ENCODE peak calls at places on chromosomes 6 and 20, in six cellular contexts. T is stomach, I is H1, O is HCT116, K is upper lobe of left lung, A is breast epithelium. V is an unnamed sample.
A peak's percentile ranks its signal among the peaks of the same experiment; 100 is the strongest.

GRCh38 chr20:4455301-4455701 is 266.4 kb upstream of the PRND start:
- DNase-seq in T (no peak), I (no peak), O (peak; percentile 15), K (no peak), A (no peak), V (no peak)

GRCh38 chr20:56358600-56359211 is at the start of gene FAM210B:
- DNase-seq in T (peak; percentile 88), I (peak; percentile 72), O (peak; percentile 73), K (peak; percentile 93), A (peak; percentile 79), V (peak; percentile 96)

GRCh38 chr20:43940518-43941225 is 26.0 kb downstream of the TOX2 start:
- DNase-seq in T (no peak), I (no peak), O (no peak), K (no peak), A (no peak), V (no peak)

GRCh38 chr20:58649288-58650180 is 1.5 kb upstream of the STX16 start:
- DNase-seq in T (peak; percentile 34), I (no peak), O (no peak), K (peak; percentile 33), A (no peak), V (no peak)

GRCh38 chr6:158648682-158649131 is 1.1 kb upstream of the SYTL3 start:
- DNase-seq in T (peak; percentile 7), I (no peak), O (no peak), K (peak; percentile 17), A (no peak), V (no peak)

GRCh38 chr20:45300961-45301360 is 5.7 kb upstream of the RBPJL start:
- DNase-seq in T (no peak), I (no peak), O (peak; percentile 50), K (no peak), A (no peak), V (no peak)

GRCh38 chr20:32189691-32190607 is 17.6 kb downstream of the PLAGL2 start:
- DNase-seq in T (peak; percentile 57), I (no peak), O (no peak), K (peak; percentile 43), A (peak; percentile 70), V (peak; percentile 41)

GRCh38 chr6:169812257-169812644 is 60.8 kb downstream of the ERMARD start:
- DNase-seq in T (no peak), I (no peak), O (no peak), K (no peak), A (no peak), V (no peak)

GRCh38 chr20:11496382-11496781 is 421.3 kb upstream of the BTBD3 start:
- DNase-seq in T (no peak), I (no peak), O (no peak), K (no peak), A (no peak), V (no peak)

GRCh38 chr20:35226775-35227681 is 538 bp downstream of the MMP24 start:
- DNase-seq in T (peak; percentile 41), I (no peak), O (no peak), K (peak; percentile 28), A (no peak), V (no peak)

GRCh38 chr6:158003910-158004695 is 22.4 kb downstream of the SYNJ2 start:
- DNase-seq in T (no peak), I (no peak), O (no peak), K (no peak), A (no peak), V (no peak)

GRCh38 chr20:53904261-53904660 is 166.1 kb downstream of the BCAS1 start:
- DNase-seq in T (no peak), I (no peak), O (no peak), K (no peak), A (no peak), V (no peak)

GRCh38 chr6:138289739-138290138 is 71.4 kb upstream of the PBOV1 start:
- DNase-seq in T (peak; percentile 38), I (no peak), O (no peak), K (no peak), A (no peak), V (no peak)

GRCh38 chr6:118895241-118895561 is 1.2 kb downstream of the ASF1A start:
- DNase-seq in T (no peak), I (no peak), O (no peak), K (no peak), A (no peak), V (no peak)

GRCh38 chr20:38297916-38298674 is 5.9 kb upstream of the BPI start:
- DNase-seq in T (no peak), I (no peak), O (no peak), K (no peak), A (no peak), V (no peak)

GRCh38 chr6:144264270-144265060 is 20.7 kb upstream of the UTRN start:
- DNase-seq in T (no peak), I (no peak), O (peak; percentile 71), K (peak; percentile 49), A (peak; percentile 55), V (no peak)

GRCh38 chr6:29806387-29806786 is 21.2 kb upstream of the HLA-G start:
- DNase-seq in T (no peak), I (no peak), O (no peak), K (no peak), A (no peak), V (no peak)

GRCh38 chr6:83430606-83431544 is at the start of gene ME1:
- DNase-seq in T (peak; percentile 71), I (peak; percentile 36), O (peak; percentile 38), K (peak; percentile 91), A (no peak), V (peak; percentile 42)

GRCh38 chr6:4588581-4588980 is 187.6 kb upstream of the CDYL start:
- DNase-seq in T (no peak), I (no peak), O (no peak), K (no peak), A (no peak), V (no peak)

GRCh38 chr20:40945754-40946451 is 82.7 kb upstream of the TOP1 start:
- DNase-seq in T (peak; percentile 48), I (peak; percentile 36), O (peak; percentile 19), K (peak; percentile 37), A (no peak), V (peak; percentile 43)

GRCh38 chr20:5608448-5609161 is 141.6 kb upstream of the SHLD1 start:
- DNase-seq in T (no peak), I (no peak), O (no peak), K (no peak), A (no peak), V (no peak)

GRCh38 chr6:6825986-6826901 is 237.7 kb downstream of the LY86 start:
- DNase-seq in T (peak; percentile 66), I (no peak), O (no peak), K (peak; percentile 75), A (no peak), V (peak; percentile 56)
- TF ChIP-seq POLR2A in T (no peak), I (no peak), O (no peak), K (no peak), A (no peak), V (no peak)

GRCh38 chr6:17281100-17281496 is at the start of gene RBM24:
- DNase-seq in T (peak; percentile 61), I (no peak), O (peak; percentile 51), K (peak; percentile 39), A (peak; percentile 66), V (no peak)

GRCh38 chr6:17278289-17279061 is 2.7 kb upstream of the RBM24 start:
- DNase-seq in T (no peak), I (no peak), O (no peak), K (no peak), A (no peak), V (no peak)

GRCh38 chr6:17280138-17280537 is 1.0 kb upstream of the RBM24 start:
- DNase-seq in T (no peak), I (no peak), O (no peak), K (no peak), A (no peak), V (no peak)

GRCh38 chr6:17281497-17282481 is 628 bp downstream of the RBM24 start:
- DNase-seq in T (no peak), I (no peak), O (no peak), K (no peak), A (no peak), V (no peak)

GRCh38 chr6:17280552-17281090 is 540 bp upstream of the RBM24 start:
- DNase-seq in T (peak; percentile 30), I (no peak), O (no peak), K (no peak), A (no peak), V (no peak)
- TF ChIP-seq POLR2AphosphoS5 in T (no peak), I (no peak), O (no peak), K (no peak), A (no peak), V (no peak)

GRCh38 chr6:32971245-32971580 is 2.8 kb downstream of the BRD2 start:
- DNase-seq in T (no peak), I (no peak), O (no peak), K (no peak), A (no peak), V (no peak)

GRCh38 chr6:32969685-32970412 is 1.5 kb downstream of the BRD2 start:
- DNase-seq in T (peak; percentile 76), I (no peak), O (peak; percentile 82), K (peak; percentile 69), A (peak; percentile 67), V (no peak)

GRCh38 chr6:32968770-32969684 is 633 bp downstream of the BRD2 start:
- DNase-seq in T (peak; percentile 79), I (peak; percentile 90), O (peak; percentile 57), K (peak; percentile 74), A (peak; percentile 71), V (peak; percentile 71)

GRCh38 chr6:32971581-32972352 is 3.4 kb downstream of the BRD2 start:
- DNase-seq in T (peak; percentile 99), I (peak; percentile 98), O (peak; percentile 100), K (peak; percentile 100), A (peak; percentile 99), V (peak; percentile 77)

DNA sequence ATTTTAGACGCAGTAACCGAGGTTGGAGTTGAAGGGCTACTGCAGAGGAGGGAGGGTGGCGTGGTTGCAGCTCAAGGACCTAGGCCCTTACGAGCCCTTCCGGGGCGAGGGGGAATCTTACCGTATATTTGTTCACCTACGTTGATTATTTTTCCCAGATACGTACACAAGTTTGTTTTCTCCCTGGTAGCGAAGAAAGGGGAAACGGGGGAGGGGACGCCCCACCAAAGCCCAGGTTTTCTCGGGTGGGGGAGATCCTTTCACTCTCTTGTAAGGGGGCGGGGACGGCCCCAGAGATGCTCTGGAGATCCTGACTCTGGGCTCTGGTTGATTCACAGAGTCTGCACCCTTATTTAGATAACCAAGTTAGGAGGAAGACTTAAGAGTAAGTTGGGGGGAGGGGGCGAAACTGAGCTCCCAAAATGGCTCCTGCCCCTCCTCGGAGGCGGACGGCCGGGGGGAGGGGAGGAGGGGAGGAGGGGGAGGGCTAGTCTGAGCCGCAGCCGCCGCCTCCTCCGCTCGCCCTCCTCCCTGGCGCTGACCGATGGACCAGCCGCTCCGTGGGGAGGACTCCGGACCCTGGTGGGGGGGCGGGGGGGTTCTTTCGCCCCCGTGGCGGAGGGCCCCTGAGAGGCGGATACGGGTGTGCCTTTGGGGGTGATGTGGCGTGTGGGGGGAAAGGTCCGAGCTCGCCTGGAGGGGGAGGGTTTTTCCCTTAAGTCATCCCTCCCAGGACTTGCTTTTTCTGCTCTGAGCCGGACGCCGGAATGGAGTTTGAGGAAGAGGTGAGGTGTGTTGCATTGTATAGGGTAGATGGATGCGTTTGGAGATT is 2.2 kb downstream of the BRD2 start:
- DNase-seq in T (peak; percentile 89), I (no peak), O (peak; percentile 60), K (peak; percentile 87), A (peak; percentile 88), V (peak; percentile 65)
- TF ChIP-seq POLR2A in T (no peak), I (no peak), O (peak; percentile 11), K (peak; percentile 6), A (no peak), V (peak; percentile 75)

DNA sequence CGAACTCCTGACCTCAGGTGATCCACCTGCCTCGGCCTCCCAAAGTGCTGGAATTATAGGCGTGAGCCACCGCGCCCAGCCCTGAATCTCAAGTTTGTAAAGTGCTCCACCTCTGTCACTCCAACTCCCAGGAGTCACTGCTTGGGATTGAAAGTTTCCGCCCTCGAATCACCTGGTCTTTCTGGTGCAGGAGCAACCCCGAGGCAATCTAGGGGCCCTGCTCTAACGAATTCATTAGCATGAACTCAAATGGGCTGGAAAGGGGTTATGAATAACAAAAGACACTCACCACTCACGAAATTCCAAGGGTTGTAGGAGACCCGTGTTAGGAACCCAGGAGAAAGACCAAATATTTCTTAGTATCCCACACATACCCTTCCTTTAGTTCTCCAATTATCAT is 26.1 kb downstream of the RBCK1 start:
- DNase-seq in T (no peak), I (peak; percentile 75), O (no peak), K (no peak), A (no peak), V (no peak)
- TF ChIP-seq POLR2AphosphoS5 in T (no peak), I (peak; percentile 71), O (no peak), K (no peak), A (no peak), V (no peak)